ENCODE peak calls at places on chromosomes 7 and 10, in six cellular contexts. One of them, this sample, is unnamed.

GRCh38 chr7:73740771-73741170 is 2.2 kb upstream of the ABHD11 start:
- DNase-seq in amniotic stem cell: no peak
- DNase-seq in nucleus accumbens: no peak
- DNase-seq in mesothelial cell of epicardium: no peak
- DNase-seq in NAMALWA: no peak
- DNase-seq in activated CD4-positive, alpha-beta T cell treated with anti-CD3 and anti-CD28 coated beads, Interleukin-2, amount 10 ng/mL, durations not matched to agents 7 days and 5 days: no peak
- DNase-seq in this sample: no peak

GRCh38 chr10:125116652-125117310 is 43.6 kb downstream of the CTBP2 start:
- DNase-seq in amniotic stem cell: no peak
- DNase-seq in nucleus accumbens: no peak
- DNase-seq in mesothelial cell of epicardium: no peak
- DNase-seq in NAMALWA: no peak
- DNase-seq in activated CD4-positive, alpha-beta T cell treated with anti-CD3 and anti-CD28 coated beads, Interleukin-2, amount 10 ng/mL, durations not matched to agents 7 days and 5 days: no peak
- DNase-seq in this sample: no peak

GRCh38 chr7:41592226-41592625 is 110.7 kb downstream of the INHBA start:
- DNase-seq in amniotic stem cell: no peak
- DNase-seq in nucleus accumbens: no peak
- DNase-seq in mesothelial cell of epicardium: no peak
- DNase-seq in NAMALWA: no peak
- DNase-seq in activated CD4-positive, alpha-beta T cell treated with anti-CD3 and anti-CD28 coated beads, Interleukin-2, amount 10 ng/mL, durations not matched to agents 7 days and 5 days: no peak
- DNase-seq in this sample: no peak

GRCh38 chr10:111879964-111880363 is 303.6 kb downstream of the GPAM start:
- DNase-seq in amniotic stem cell: no peak
- DNase-seq in nucleus accumbens: no peak
- DNase-seq in mesothelial cell of epicardium: no peak
- DNase-seq in NAMALWA: no peak
- DNase-seq in activated CD4-positive, alpha-beta T cell treated with anti-CD3 and anti-CD28 coated beads, Interleukin-2, amount 10 ng/mL, durations not matched to agents 7 days and 5 days: no peak
- DNase-seq in this sample: no peak

GRCh38 chr10:119655566-119656001 is 4.4 kb downstream of the BAG3 start:
- DNase-seq in amniotic stem cell: no peak
- DNase-seq in nucleus accumbens: no peak
- DNase-seq in mesothelial cell of epicardium: no peak
- DNase-seq in NAMALWA: no peak
- DNase-seq in activated CD4-positive, alpha-beta T cell treated with anti-CD3 and anti-CD28 coated beads, Interleukin-2, amount 10 ng/mL, durations not matched to agents 7 days and 5 days: peak
- DNase-seq in this sample: no peak

GRCh38 chr7:34823650-34824258 is 165.7 kb downstream of the NPSR1 start:
- DNase-seq in amniotic stem cell: peak
- DNase-seq in nucleus accumbens: peak
- DNase-seq in mesothelial cell of epicardium: peak
- DNase-seq in NAMALWA: peak
- DNase-seq in activated CD4-positive, alpha-beta T cell treated with anti-CD3 and anti-CD28 coated beads, Interleukin-2, amount 10 ng/mL, durations not matched to agents 7 days and 5 days: peak
- DNase-seq in this sample: peak

GRCh38 chr10:89047397-89047796 is 56.8 kb downstream of the FAS start:
- DNase-seq in amniotic stem cell: no peak
- DNase-seq in nucleus accumbens: no peak
- DNase-seq in mesothelial cell of epicardium: no peak
- DNase-seq in NAMALWA: no peak
- DNase-seq in activated CD4-positive, alpha-beta T cell treated with anti-CD3 and anti-CD28 coated beads, Interleukin-2, amount 10 ng/mL, durations not matched to agents 7 days and 5 days: no peak
- DNase-seq in this sample: no peak

GRCh38 chr10:5628798-5629788 is 37.3 kb downstream of the ASB13 start:
- DNase-seq in amniotic stem cell: peak
- DNase-seq in nucleus accumbens: no peak
- DNase-seq in mesothelial cell of epicardium: no peak
- DNase-seq in NAMALWA: peak
- DNase-seq in activated CD4-positive, alpha-beta T cell treated with anti-CD3 and anti-CD28 coated beads, Interleukin-2, amount 10 ng/mL, durations not matched to agents 7 days and 5 days: no peak
- DNase-seq in this sample: no peak

GRCh38 chr7:73762659-73762999 is 7.4 kb downstream of the CLDN3 start:
- DNase-seq in amniotic stem cell: no peak
- DNase-seq in nucleus accumbens: no peak
- DNase-seq in mesothelial cell of epicardium: no peak
- DNase-seq in NAMALWA: no peak
- DNase-seq in activated CD4-positive, alpha-beta T cell treated with anti-CD3 and anti-CD28 coated beads, Interleukin-2, amount 10 ng/mL, durations not matched to agents 7 days and 5 days: no peak
- DNase-seq in this sample: no peak

GRCh38 chr7:123961731-123962130 is 36.7 kb downstream of the SPAM1 start:
- DNase-seq in amniotic stem cell: no peak
- DNase-seq in nucleus accumbens: no peak
- DNase-seq in mesothelial cell of epicardium: no peak
- DNase-seq in NAMALWA: no peak
- DNase-seq in activated CD4-positive, alpha-beta T cell treated with anti-CD3 and anti-CD28 coated beads, Interleukin-2, amount 10 ng/mL, durations not matched to agents 7 days and 5 days: no peak
- DNase-seq in this sample: no peak

GRCh38 chr10:103896225-103896624 is 21.8 kb downstream of the STN1 start:
- DNase-seq in amniotic stem cell: no peak
- DNase-seq in nucleus accumbens: no peak
- DNase-seq in mesothelial cell of epicardium: no peak
- DNase-seq in NAMALWA: no peak
- DNase-seq in activated CD4-positive, alpha-beta T cell treated with anti-CD3 and anti-CD28 coated beads, Interleukin-2, amount 10 ng/mL, durations not matched to agents 7 days and 5 days: no peak
- DNase-seq in this sample: no peak

GRCh38 chr10:47318706-47319105 is 3.5 kb upstream of the GDF2 start:
- DNase-seq in amniotic stem cell: no peak
- DNase-seq in nucleus accumbens: no peak
- DNase-seq in mesothelial cell of epicardium: no peak
- DNase-seq in NAMALWA: peak
- DNase-seq in activated CD4-positive, alpha-beta T cell treated with anti-CD3 and anti-CD28 coated beads, Interleukin-2, amount 10 ng/mL, durations not matched to agents 7 days and 5 days: no peak
- DNase-seq in this sample: no peak

GRCh38 chr7:131183611-131184119 is 144.0 kb upstream of the MKLN1 start:
- DNase-seq in amniotic stem cell: no peak
- DNase-seq in nucleus accumbens: no peak
- DNase-seq in mesothelial cell of epicardium: no peak
- DNase-seq in NAMALWA: no peak
- DNase-seq in activated CD4-positive, alpha-beta T cell treated with anti-CD3 and anti-CD28 coated beads, Interleukin-2, amount 10 ng/mL, durations not matched to agents 7 days and 5 days: peak
- DNase-seq in this sample: no peak

GRCh38 chr10:5638494-5638893 is 27.9 kb downstream of the ASB13 start:
- DNase-seq in amniotic stem cell: no peak
- DNase-seq in nucleus accumbens: no peak
- DNase-seq in mesothelial cell of epicardium: no peak
- DNase-seq in NAMALWA: no peak
- DNase-seq in activated CD4-positive, alpha-beta T cell treated with anti-CD3 and anti-CD28 coated beads, Interleukin-2, amount 10 ng/mL, durations not matched to agents 7 days and 5 days: no peak
- DNase-seq in this sample: no peak

GRCh38 chr7:68980011-68980410 is 618.3 kb upstream of the AUTS2 start:
- DNase-seq in amniotic stem cell: peak
- DNase-seq in nucleus accumbens: no peak
- DNase-seq in mesothelial cell of epicardium: no peak
- DNase-seq in NAMALWA: no peak
- DNase-seq in activated CD4-positive, alpha-beta T cell treated with anti-CD3 and anti-CD28 coated beads, Interleukin-2, amount 10 ng/mL, durations not matched to agents 7 days and 5 days: no peak
- DNase-seq in this sample: no peak

GRCh38 chr7:140035400-140036223 is 27.1 kb downstream of the PARP12 start:
- DNase-seq in amniotic stem cell: peak
- DNase-seq in nucleus accumbens: no peak
- DNase-seq in mesothelial cell of epicardium: no peak
- DNase-seq in NAMALWA: no peak
- DNase-seq in activated CD4-positive, alpha-beta T cell treated with anti-CD3 and anti-CD28 coated beads, Interleukin-2, amount 10 ng/mL, durations not matched to agents 7 days and 5 days: no peak
- DNase-seq in this sample: no peak

GRCh38 chr10:8051851-8052257 is 2.6 kb upstream of the GATA3 start:
- DNase-seq in amniotic stem cell: no peak
- DNase-seq in nucleus accumbens: no peak
- DNase-seq in mesothelial cell of epicardium: peak
- DNase-seq in NAMALWA: no peak
- DNase-seq in activated CD4-positive, alpha-beta T cell treated with anti-CD3 and anti-CD28 coated beads, Interleukin-2, amount 10 ng/mL, durations not matched to agents 7 days and 5 days: no peak
- DNase-seq in this sample: no peak

GRCh38 chr10:110566472-110567200 is 859 bp upstream of the SMC3 start:
- DNase-seq in amniotic stem cell: no peak
- DNase-seq in nucleus accumbens: no peak
- DNase-seq in mesothelial cell of epicardium: no peak
- DNase-seq in NAMALWA: no peak
- DNase-seq in activated CD4-positive, alpha-beta T cell treated with anti-CD3 and anti-CD28 coated beads, Interleukin-2, amount 10 ng/mL, durations not matched to agents 7 days and 5 days: no peak
- DNase-seq in this sample: no peak

GRCh38 chr10:54585572-54585971 is 215.5 kb downstream of the PCDH15 start:
- DNase-seq in amniotic stem cell: no peak
- DNase-seq in nucleus accumbens: no peak
- DNase-seq in mesothelial cell of epicardium: no peak
- DNase-seq in NAMALWA: no peak
- DNase-seq in activated CD4-positive, alpha-beta T cell treated with anti-CD3 and anti-CD28 coated beads, Interleukin-2, amount 10 ng/mL, durations not matched to agents 7 days and 5 days: no peak
- DNase-seq in this sample: no peak

GRCh38 chr10:71998840-71999194 is 34.6 kb downstream of the CHST3 start:
- DNase-seq in amniotic stem cell: peak
- DNase-seq in nucleus accumbens: no peak
- DNase-seq in mesothelial cell of epicardium: peak
- DNase-seq in NAMALWA: no peak
- DNase-seq in activated CD4-positive, alpha-beta T cell treated with anti-CD3 and anti-CD28 coated beads, Interleukin-2, amount 10 ng/mL, durations not matched to agents 7 days and 5 days: no peak
- DNase-seq in this sample: no peak

GRCh38 chr10:23826399-23826798 is 382.5 kb upstream of the KIAA1217 start:
- DNase-seq in amniotic stem cell: no peak
- DNase-seq in nucleus accumbens: no peak
- DNase-seq in mesothelial cell of epicardium: peak
- DNase-seq in NAMALWA: peak
- DNase-seq in activated CD4-positive, alpha-beta T cell treated with anti-CD3 and anti-CD28 coated beads, Interleukin-2, amount 10 ng/mL, durations not matched to agents 7 days and 5 days: peak
- DNase-seq in this sample: no peak

GRCh38 chr7:145692237-145692950 is 424.2 kb upstream of the CNTNAP2 start:
- DNase-seq in amniotic stem cell: no peak
- DNase-seq in nucleus accumbens: no peak
- DNase-seq in mesothelial cell of epicardium: no peak
- DNase-seq in NAMALWA: no peak
- DNase-seq in activated CD4-positive, alpha-beta T cell treated with anti-CD3 and anti-CD28 coated beads, Interleukin-2, amount 10 ng/mL, durations not matched to agents 7 days and 5 days: no peak
- DNase-seq in this sample: no peak

GRCh38 chr10:62554632-62555199 is 180.5 kb downstream of the ZNF365 start:
- DNase-seq in amniotic stem cell: peak
- DNase-seq in nucleus accumbens: no peak
- DNase-seq in mesothelial cell of epicardium: no peak
- DNase-seq in NAMALWA: peak
- DNase-seq in activated CD4-positive, alpha-beta T cell treated with anti-CD3 and anti-CD28 coated beads, Interleukin-2, amount 10 ng/mL, durations not matched to agents 7 days and 5 days: peak
- DNase-seq in this sample: peak

GRCh38 chr10:124647421-124648130 is 96.6 kb downstream of the FAM53B start:
- DNase-seq in amniotic stem cell: no peak
- DNase-seq in nucleus accumbens: no peak
- DNase-seq in mesothelial cell of epicardium: no peak
- DNase-seq in NAMALWA: peak
- DNase-seq in activated CD4-positive, alpha-beta T cell treated with anti-CD3 and anti-CD28 coated beads, Interleukin-2, amount 10 ng/mL, durations not matched to agents 7 days and 5 days: peak
- DNase-seq in this sample: no peak

GRCh38 chr7:64307254-64308018 is 6.3 kb upstream of the ZNF736 start:
- DNase-seq in amniotic stem cell: no peak
- DNase-seq in nucleus accumbens: peak
- DNase-seq in mesothelial cell of epicardium: no peak
- DNase-seq in NAMALWA: peak
- DNase-seq in activated CD4-positive, alpha-beta T cell treated with anti-CD3 and anti-CD28 coated beads, Interleukin-2, amount 10 ng/mL, durations not matched to agents 7 days and 5 days: peak
- DNase-seq in this sample: peak

GRCh38 chr7:82745117-82745516 is 301.5 kb upstream of the CACNA2D1 start:
- DNase-seq in amniotic stem cell: no peak
- DNase-seq in nucleus accumbens: no peak
- DNase-seq in mesothelial cell of epicardium: no peak
- DNase-seq in NAMALWA: no peak
- DNase-seq in activated CD4-positive, alpha-beta T cell treated with anti-CD3 and anti-CD28 coated beads, Interleukin-2, amount 10 ng/mL, durations not matched to agents 7 days and 5 days: no peak
- DNase-seq in this sample: no peak

GRCh38 chr7:17460665-17461064 is 162.2 kb downstream of the AHR start:
- DNase-seq in amniotic stem cell: no peak
- DNase-seq in nucleus accumbens: no peak
- DNase-seq in mesothelial cell of epicardium: no peak
- DNase-seq in NAMALWA: no peak
- DNase-seq in activated CD4-positive, alpha-beta T cell treated with anti-CD3 and anti-CD28 coated beads, Interleukin-2, amount 10 ng/mL, durations not matched to agents 7 days and 5 days: no peak
- DNase-seq in this sample: no peak

GRCh38 chr10:74932648-74933047 is 106.2 kb downstream of the KAT6B start:
- DNase-seq in amniotic stem cell: no peak
- DNase-seq in nucleus accumbens: peak
- DNase-seq in mesothelial cell of epicardium: no peak
- DNase-seq in NAMALWA: no peak
- DNase-seq in activated CD4-positive, alpha-beta T cell treated with anti-CD3 and anti-CD28 coated beads, Interleukin-2, amount 10 ng/mL, durations not matched to agents 7 days and 5 days: no peak
- DNase-seq in this sample: peak

GRCh38 chr10:124231188-124232135 is 138.1 kb upstream of the CHST15 start:
- DNase-seq in amniotic stem cell: no peak
- DNase-seq in nucleus accumbens: no peak
- DNase-seq in mesothelial cell of epicardium: no peak
- DNase-seq in NAMALWA: peak
- DNase-seq in activated CD4-positive, alpha-beta T cell treated with anti-CD3 and anti-CD28 coated beads, Interleukin-2, amount 10 ng/mL, durations not matched to agents 7 days and 5 days: peak
- DNase-seq in this sample: no peak

GRCh38 chr7:134783294-134784069 is 4.0 kb downstream of the CALD1 start:
- DNase-seq in amniotic stem cell: no peak
- DNase-seq in nucleus accumbens: no peak
- DNase-seq in mesothelial cell of epicardium: no peak
- DNase-seq in NAMALWA: no peak
- DNase-seq in activated CD4-positive, alpha-beta T cell treated with anti-CD3 and anti-CD28 coated beads, Interleukin-2, amount 10 ng/mL, durations not matched to agents 7 days and 5 days: no peak
- DNase-seq in this sample: no peak

GRCh38 chr10:34507217-34507616 is 307.9 kb downstream of the PARD3 start:
- DNase-seq in amniotic stem cell: no peak
- DNase-seq in nucleus accumbens: no peak
- DNase-seq in mesothelial cell of epicardium: no peak
- DNase-seq in NAMALWA: no peak
- DNase-seq in activated CD4-positive, alpha-beta T cell treated with anti-CD3 and anti-CD28 coated beads, Interleukin-2, amount 10 ng/mL, durations not matched to agents 7 days and 5 days: no peak
- DNase-seq in this sample: no peak

GRCh38 chr10:113552723-113553122 is at the start of gene HABP2:
- DNase-seq in amniotic stem cell: no peak
- DNase-seq in nucleus accumbens: no peak
- DNase-seq in mesothelial cell of epicardium: no peak
- DNase-seq in NAMALWA: no peak
- DNase-seq in activated CD4-positive, alpha-beta T cell treated with anti-CD3 and anti-CD28 coated beads, Interleukin-2, amount 10 ng/mL, durations not matched to agents 7 days and 5 days: no peak
- DNase-seq in this sample: no peak